ENCODE peak calls at places on chromosomes 4 and X, in seven cellular contexts. One of them, this sample, is unnamed.

GRCh38 chrX:153739754-153740486 is 15.3 kb downstream of the ABCD1 start:
- DNase-seq in uterus: no peak
- DNase-seq in ovary: no peak
- DNase-seq in kidney: no peak
- DNase-seq in psoas muscle: no peak
- DNase-seq in mammary epithelial cell: peak
- DNase-seq in glutamatergic neuron: no peak
- DNase-seq in this sample: no peak

GRCh38 chrX:64975491-64975890 is 759 bp downstream of the ZC4H2 start:
- DNase-seq in uterus: peak
- DNase-seq in ovary: peak
- DNase-seq in kidney: peak
- DNase-seq in psoas muscle: peak
- DNase-seq in mammary epithelial cell: peak
- DNase-seq in glutamatergic neuron: peak
- DNase-seq in this sample: peak

GRCh38 chr4:140092094-140092820 is 61.7 kb downstream of the MAML3 start:
- DNase-seq in uterus: no peak
- DNase-seq in ovary: peak
- DNase-seq in kidney: peak
- DNase-seq in psoas muscle: no peak
- DNase-seq in mammary epithelial cell: peak
- DNase-seq in glutamatergic neuron: peak
- DNase-seq in this sample: no peak

GRCh38 chrX:97597954-97598353 is 714.2 kb downstream of the RPA4 start:
- DNase-seq in uterus: no peak
- DNase-seq in ovary: no peak
- DNase-seq in kidney: no peak
- DNase-seq in psoas muscle: no peak
- DNase-seq in mammary epithelial cell: no peak
- DNase-seq in glutamatergic neuron: no peak
- DNase-seq in this sample: no peak

GRCh38 chr4:148778980-148779675 is 336.9 kb upstream of the NR3C2 start:
- DNase-seq in uterus: no peak
- DNase-seq in ovary: no peak
- DNase-seq in kidney: no peak
- DNase-seq in psoas muscle: no peak
- DNase-seq in mammary epithelial cell: peak
- DNase-seq in glutamatergic neuron: no peak
- DNase-seq in this sample: no peak

GRCh38 chrX:54076903-54077302 is 32.6 kb upstream of the PHF8 start:
- DNase-seq in uterus: no peak
- DNase-seq in ovary: no peak
- DNase-seq in kidney: no peak
- DNase-seq in psoas muscle: no peak
- DNase-seq in mammary epithelial cell: peak
- DNase-seq in glutamatergic neuron: no peak
- DNase-seq in this sample: no peak

GRCh38 chr4:168318266-168318895 is at the start of gene DDX60:
- DNase-seq in uterus: peak
- DNase-seq in ovary: peak
- DNase-seq in kidney: peak
- DNase-seq in psoas muscle: peak
- DNase-seq in mammary epithelial cell: peak
- DNase-seq in glutamatergic neuron: peak
- DNase-seq in this sample: peak

GRCh38 chr4:146329042-146329716 is 114.8 kb downstream of the REELD1 start:
- DNase-seq in uterus: no peak
- DNase-seq in ovary: no peak
- DNase-seq in kidney: no peak
- DNase-seq in psoas muscle: no peak
- DNase-seq in mammary epithelial cell: peak
- DNase-seq in glutamatergic neuron: no peak
- DNase-seq in this sample: no peak

GRCh38 chr4:55437356-55437796 is 41.6 kb downstream of the TMEM165 start:
- DNase-seq in uterus: no peak
- DNase-seq in ovary: no peak
- DNase-seq in kidney: no peak
- DNase-seq in psoas muscle: no peak
- DNase-seq in mammary epithelial cell: no peak
- DNase-seq in glutamatergic neuron: no peak
- DNase-seq in this sample: no peak

GRCh38 chr4:180618396-180618795 is 1624.8 kb upstream of the TENM3 start:
- DNase-seq in uterus: no peak
- DNase-seq in ovary: no peak
- DNase-seq in kidney: no peak
- DNase-seq in psoas muscle: no peak
- DNase-seq in mammary epithelial cell: peak
- DNase-seq in glutamatergic neuron: no peak
- DNase-seq in this sample: no peak

GRCh38 chr4:40180356-40180755 is 16.5 kb upstream of the RHOH start:
- DNase-seq in uterus: no peak
- DNase-seq in ovary: no peak
- DNase-seq in kidney: no peak
- DNase-seq in psoas muscle: no peak
- DNase-seq in mammary epithelial cell: peak
- DNase-seq in glutamatergic neuron: no peak
- DNase-seq in this sample: no peak

GRCh38 chr4:181939199-181939945 is 303.8 kb upstream of the TENM3 start:
- DNase-seq in uterus: no peak
- DNase-seq in ovary: no peak
- DNase-seq in kidney: no peak
- DNase-seq in psoas muscle: no peak
- DNase-seq in mammary epithelial cell: peak
- DNase-seq in glutamatergic neuron: no peak
- DNase-seq in this sample: no peak

GRCh38 chr4:119627267-119628190 is 1.1 kb downstream of the PDE5A start:
- DNase-seq in uterus: peak
- DNase-seq in ovary: peak
- DNase-seq in kidney: peak
- DNase-seq in psoas muscle: peak
- DNase-seq in mammary epithelial cell: peak
- DNase-seq in glutamatergic neuron: peak
- DNase-seq in this sample: peak

GRCh38 chr4:22385615-22386014 is 130.3 kb downstream of the ADGRA3 start:
- DNase-seq in uterus: no peak
- DNase-seq in ovary: no peak
- DNase-seq in kidney: no peak
- DNase-seq in psoas muscle: no peak
- DNase-seq in mammary epithelial cell: peak
- DNase-seq in glutamatergic neuron: no peak
- DNase-seq in this sample: no peak

GRCh38 chrX:39721570-39722279 is 376.0 kb downstream of the BCOR start:
- DNase-seq in uterus: no peak
- DNase-seq in ovary: no peak
- DNase-seq in kidney: no peak
- DNase-seq in psoas muscle: no peak
- DNase-seq in mammary epithelial cell: no peak
- DNase-seq in glutamatergic neuron: no peak
- DNase-seq in this sample: no peak

GRCh38 chrX:46782034-46782433 is 23.1 kb upstream of the SLC9A7 start:
- DNase-seq in uterus: no peak
- DNase-seq in ovary: no peak
- DNase-seq in kidney: no peak
- DNase-seq in psoas muscle: no peak
- DNase-seq in mammary epithelial cell: no peak
- DNase-seq in glutamatergic neuron: no peak
- DNase-seq in this sample: no peak

GRCh38 chrX:68867458-68868166 is 38.8 kb downstream of the EFNB1 start:
- DNase-seq in uterus: no peak
- DNase-seq in ovary: peak
- DNase-seq in kidney: no peak
- DNase-seq in psoas muscle: no peak
- DNase-seq in mammary epithelial cell: no peak
- DNase-seq in glutamatergic neuron: no peak
- DNase-seq in this sample: no peak

GRCh38 chr4:6763330-6763851 is 19.1 kb upstream of the KIAA0232 start:
- DNase-seq in uterus: no peak
- DNase-seq in ovary: no peak
- DNase-seq in kidney: peak
- DNase-seq in psoas muscle: peak
- DNase-seq in mammary epithelial cell: peak
- DNase-seq in glutamatergic neuron: no peak
- DNase-seq in this sample: no peak

GRCh38 chrX:1894656-1895055 is 279.8 kb downstream of the ASMT start:
- DNase-seq in uterus: no peak
- DNase-seq in ovary: no peak
- DNase-seq in kidney: no peak
- DNase-seq in psoas muscle: no peak
- DNase-seq in mammary epithelial cell: no peak
- DNase-seq in glutamatergic neuron: peak
- DNase-seq in this sample: no peak

GRCh38 chr4:5751918-5752802 is 41.2 kb downstream of the EVC start:
- DNase-seq in uterus: no peak
- DNase-seq in ovary: no peak
- DNase-seq in kidney: no peak
- DNase-seq in psoas muscle: no peak
- DNase-seq in mammary epithelial cell: no peak
- DNase-seq in glutamatergic neuron: peak
- DNase-seq in this sample: no peak

GRCh38 chrX:154712781-154713391 is 38.0 kb downstream of the GAB3 start:
- DNase-seq in uterus: no peak
- DNase-seq in ovary: no peak
- DNase-seq in kidney: no peak
- DNase-seq in psoas muscle: no peak
- DNase-seq in mammary epithelial cell: peak
- DNase-seq in glutamatergic neuron: no peak
- DNase-seq in this sample: no peak

GRCh38 chrX:151754641-151755215 is 20.2 kb downstream of the CNGA2 start:
- DNase-seq in uterus: no peak
- DNase-seq in ovary: no peak
- DNase-seq in kidney: no peak
- DNase-seq in psoas muscle: no peak
- DNase-seq in mammary epithelial cell: peak
- DNase-seq in glutamatergic neuron: no peak
- DNase-seq in this sample: no peak

GRCh38 chr4:86968477-86969015 is 33.7 kb downstream of the AFF1 start:
- DNase-seq in uterus: no peak
- DNase-seq in ovary: no peak
- DNase-seq in kidney: no peak
- DNase-seq in psoas muscle: no peak
- DNase-seq in mammary epithelial cell: no peak
- DNase-seq in glutamatergic neuron: no peak
- DNase-seq in this sample: no peak

GRCh38 chr4:4837921-4838601 is 21.4 kb upstream of the MSX1 start:
- DNase-seq in uterus: no peak
- DNase-seq in ovary: no peak
- DNase-seq in kidney: no peak
- DNase-seq in psoas muscle: no peak
- DNase-seq in mammary epithelial cell: peak
- DNase-seq in glutamatergic neuron: no peak
- DNase-seq in this sample: no peak

GRCh38 chr4:74830928-74831327 is 36.6 kb upstream of the BTC start:
- DNase-seq in uterus: no peak
- DNase-seq in ovary: no peak
- DNase-seq in kidney: no peak
- DNase-seq in psoas muscle: no peak
- DNase-seq in mammary epithelial cell: no peak
- DNase-seq in glutamatergic neuron: no peak
- DNase-seq in this sample: no peak
- TF ChIP-seq CTCF in uterus: no peak
- TF ChIP-seq CTCF in ovary: no peak
- TF ChIP-seq CTCF in kidney: no peak
- TF ChIP-seq CTCF in psoas muscle: no peak
- TF ChIP-seq CTCF in mammary epithelial cell: no peak
- TF ChIP-seq CTCF in glutamatergic neuron: no peak
- TF ChIP-seq CTCF in this sample: no peak

DNA sequence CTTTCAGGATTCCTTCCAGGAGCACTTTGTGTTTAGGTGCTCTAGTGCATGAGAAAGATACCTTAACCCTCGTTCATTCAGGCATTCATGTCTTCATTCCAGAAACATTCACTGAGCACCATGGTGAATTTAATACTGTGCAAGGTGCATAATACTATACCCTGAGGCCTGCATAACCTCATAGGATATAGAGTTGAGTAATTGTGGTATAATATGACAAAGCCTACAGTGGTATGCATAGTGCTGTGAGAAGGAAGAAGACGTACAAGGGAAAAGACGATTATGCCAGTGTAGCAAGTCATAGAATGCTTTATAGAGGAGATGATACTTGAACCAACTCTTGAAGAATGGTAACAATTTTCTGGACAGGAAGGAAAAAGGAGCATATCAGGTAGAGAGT is 34.3 kb downstream of the MTM1 start:
- DNase-seq in uterus: no peak
- DNase-seq in ovary: no peak
- DNase-seq in kidney: no peak
- DNase-seq in psoas muscle: no peak
- DNase-seq in mammary epithelial cell: no peak
- DNase-seq in glutamatergic neuron: no peak
- DNase-seq in this sample: no peak
- TF ChIP-seq CTCF in uterus: no peak
- TF ChIP-seq CTCF in ovary: no peak
- TF ChIP-seq CTCF in kidney: no peak
- TF ChIP-seq CTCF in psoas muscle: no peak
- TF ChIP-seq CTCF in mammary epithelial cell: no peak
- TF ChIP-seq CTCF in glutamatergic neuron: no peak
- TF ChIP-seq CTCF in this sample: no peak

DNA sequence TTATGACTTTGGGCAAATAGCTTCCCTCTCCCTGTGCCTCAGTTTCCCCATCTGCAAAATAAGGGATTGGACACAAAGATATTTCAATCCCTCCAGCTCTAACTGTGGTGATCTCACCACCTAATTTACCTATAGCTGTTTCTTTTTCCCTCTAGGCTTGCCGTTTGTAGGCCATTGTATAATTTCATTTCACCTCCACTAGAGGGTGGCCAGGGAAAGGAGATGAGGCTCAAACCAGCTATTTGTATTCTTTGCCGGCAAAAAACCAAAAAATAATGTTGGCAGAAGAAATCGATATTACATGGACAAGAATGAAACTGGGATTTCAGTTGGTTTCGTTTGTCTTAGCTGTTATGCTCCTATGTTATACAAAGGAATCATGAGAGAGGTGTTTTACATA is 36.1 kb upstream of the DOCK11 start:
- DNase-seq in uterus: no peak
- DNase-seq in ovary: no peak
- DNase-seq in kidney: no peak
- DNase-seq in psoas muscle: no peak
- DNase-seq in mammary epithelial cell: peak
- DNase-seq in glutamatergic neuron: no peak
- DNase-seq in this sample: no peak
- TF ChIP-seq CTCF in uterus: peak
- TF ChIP-seq CTCF in ovary: no peak
- TF ChIP-seq CTCF in kidney: peak
- TF ChIP-seq CTCF in psoas muscle: peak
- TF ChIP-seq CTCF in mammary epithelial cell: peak
- TF ChIP-seq CTCF in glutamatergic neuron: peak
- TF ChIP-seq CTCF in this sample: peak

DNA sequence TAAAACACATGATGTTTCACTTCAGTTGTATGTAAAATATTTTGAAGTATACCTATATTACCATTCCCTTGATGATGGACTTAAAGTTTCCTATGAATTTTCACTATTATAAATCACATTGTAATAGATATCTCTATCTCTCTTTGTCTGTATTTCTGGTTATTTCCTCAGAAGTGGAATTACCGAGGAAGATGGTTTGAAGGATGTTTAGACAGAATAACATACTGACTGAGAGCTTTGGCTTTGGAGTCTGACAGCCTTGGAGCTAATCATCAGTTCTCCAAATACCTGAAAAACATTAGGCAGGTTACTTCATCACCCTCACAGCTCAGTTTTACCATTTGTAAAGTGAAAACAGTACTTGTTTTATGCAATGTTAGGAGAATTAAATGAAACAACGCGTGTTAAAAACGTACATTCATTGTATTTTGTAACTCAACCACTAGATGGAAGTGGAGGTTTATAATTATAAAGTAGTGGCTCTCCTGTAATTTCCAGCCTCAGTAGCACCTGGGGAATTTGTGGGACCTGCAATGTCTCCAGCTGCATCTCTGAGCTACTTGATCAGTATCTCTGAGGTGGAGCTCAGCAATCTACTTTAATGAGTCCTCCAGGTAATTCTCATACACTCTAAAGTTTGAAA is 14.3 kb downstream of the JCHAIN start:
- DNase-seq in uterus: no peak
- DNase-seq in ovary: no peak
- DNase-seq in kidney: no peak
- DNase-seq in psoas muscle: no peak
- DNase-seq in mammary epithelial cell: peak
- DNase-seq in glutamatergic neuron: no peak
- DNase-seq in this sample: no peak
- TF ChIP-seq CTCF in uterus: peak
- TF ChIP-seq CTCF in ovary: peak
- TF ChIP-seq CTCF in kidney: peak
- TF ChIP-seq CTCF in psoas muscle: peak
- TF ChIP-seq CTCF in mammary epithelial cell: peak
- TF ChIP-seq CTCF in glutamatergic neuron: peak
- TF ChIP-seq CTCF in this sample: peak